ENCODE peak calls at places on chromosomes 11 and 22, in six cellular contexts. L is gastrocnemius medialis, M is upper lobe of left lung, W is Peyer's patch, U is esophagus squamous epithelium, K is A549. E is an unnamed sample.

GRCh38 chr11:120562806-120563425 is 51.4 kb downstream of the GRIK4 start:
- DNase-seq in U (no peak), L (no peak), M (no peak), K (no peak), W (no peak), E (no peak)

GRCh38 chr11:9797300-9797699 is 133.4 kb downstream of the SWAP70 start:
- DNase-seq in U (no peak), K (no peak), M (no peak), L (no peak), W (no peak), E (no peak)

GRCh38 chr11:110199184-110199981 is 97.0 kb downstream of the RDX start:
- DNase-seq in K (no peak), W (no peak), M (peak; percentile 60), L (no peak), U (no peak), E (no peak)

GRCh38 chr22:25110846-25111578 is 88.6 kb upstream of the CRYBB3 start:
- DNase-seq in U (no peak), K (peak; percentile 86), M (peak; percentile 79), L (peak; percentile 85), W (peak; percentile 79), E (peak; percentile 84)

GRCh38 chr11:96338910-96339703 is 3.9 kb downstream of the MAML2 start:
- DNase-seq in M (peak; percentile 70), W (no peak), K (no peak), U (no peak), L (no peak), E (peak; percentile 69)

GRCh38 chr22:27558658-27559371 is 242.7 kb downstream of the MN1 start:
- DNase-seq in U (no peak), L (no peak), W (no peak), M (no peak), K (no peak), E (no peak)

GRCh38 chr11:117185739-117186430 is 7.3 kb downstream of the SIDT2 start:
- DNase-seq in U (no peak), K (no peak), W (no peak), L (peak; percentile 8), M (peak; percentile 19), E (peak; percentile 28)

GRCh38 chr22:42651134-42651533 is 1.9 kb upstream of the CYB5R3 start:
- DNase-seq in U (no peak), L (no peak), M (no peak), K (peak; percentile 49), W (no peak), E (no peak)

GRCh38 chr11:4926607-4927006 is 2.5 kb upstream of the OR51G1 start:
- DNase-seq in U (no peak), M (no peak), K (no peak), L (no peak), W (no peak), E (no peak)

GRCh38 chr11:11000546-11001283 is 142.9 kb upstream of the ZBED5 start:
- DNase-seq in W (no peak), M (no peak), K (no peak), L (no peak), U (no peak), E (no peak)

GRCh38 chr11:67287355-67288197 is 1.5 kb upstream of the ANKRD13D start:
- DNase-seq in L (no peak), W (no peak), M (no peak), K (no peak), U (no peak), E (no peak)

GRCh38 chr22:29427176-29427760 is 11.1 kb upstream of the RFPL1 start:
- DNase-seq in M (no peak), L (no peak), U (no peak), K (no peak), W (no peak), E (no peak)

GRCh38 chr11:86248609-86249008 is 4.1 kb downstream of the EED start:
- DNase-seq in K (no peak), U (no peak), W (no peak), L (no peak), M (no peak), E (no peak)

GRCh38 chr11:33965032-33965431 is 73.2 kb upstream of the LMO2 start:
- DNase-seq in W (no peak), U (no peak), L (no peak), M (no peak), K (no peak), E (no peak)

GRCh38 chr11:125842319-125842948 is 9.3 kb downstream of the PATE4 start:
- DNase-seq in K (no peak), L (no peak), W (no peak), M (no peak), U (no peak), E (no peak)
- TF ChIP-seq CTCF in K (no peak), L (no peak), W (no peak), M (no peak), U (no peak), E (no peak)

GRCh38 chr11:102234779-102235439 is 82.4 kb upstream of the BIRC3 start:
- DNase-seq in M (no peak), L (no peak), U (no peak), W (no peak), K (no peak), E (no peak)

GRCh38 chr11:102230186-102230585 is 87.1 kb upstream of the BIRC3 start:
- DNase-seq in K (no peak), W (no peak), M (no peak), L (no peak), U (no peak), E (no peak)

GRCh38 chr11:102229510-102230119 is 87.7 kb upstream of the BIRC3 start:
- DNase-seq in U (no peak), L (no peak), W (no peak), K (no peak), M (no peak), E (no peak)

GRCh38 chr11:102226702-102227101 is 90.6 kb upstream of the BIRC3 start:
- DNase-seq in K (no peak), W (no peak), U (no peak), M (no peak), L (no peak), E (no peak)

GRCh38 chr11:102230911-102231310 is 86.4 kb upstream of the BIRC3 start:
- DNase-seq in U (no peak), L (no peak), K (no peak), M (no peak), W (no peak), E (no peak)
- H3K4me3 ChIP-seq in U (no peak overlapping the region), L (no peak overlapping the region), K (no peak overlapping the region), M (no peak overlapping the region), W (no peak overlapping the region), E (no peak overlapping the region)

DNA sequence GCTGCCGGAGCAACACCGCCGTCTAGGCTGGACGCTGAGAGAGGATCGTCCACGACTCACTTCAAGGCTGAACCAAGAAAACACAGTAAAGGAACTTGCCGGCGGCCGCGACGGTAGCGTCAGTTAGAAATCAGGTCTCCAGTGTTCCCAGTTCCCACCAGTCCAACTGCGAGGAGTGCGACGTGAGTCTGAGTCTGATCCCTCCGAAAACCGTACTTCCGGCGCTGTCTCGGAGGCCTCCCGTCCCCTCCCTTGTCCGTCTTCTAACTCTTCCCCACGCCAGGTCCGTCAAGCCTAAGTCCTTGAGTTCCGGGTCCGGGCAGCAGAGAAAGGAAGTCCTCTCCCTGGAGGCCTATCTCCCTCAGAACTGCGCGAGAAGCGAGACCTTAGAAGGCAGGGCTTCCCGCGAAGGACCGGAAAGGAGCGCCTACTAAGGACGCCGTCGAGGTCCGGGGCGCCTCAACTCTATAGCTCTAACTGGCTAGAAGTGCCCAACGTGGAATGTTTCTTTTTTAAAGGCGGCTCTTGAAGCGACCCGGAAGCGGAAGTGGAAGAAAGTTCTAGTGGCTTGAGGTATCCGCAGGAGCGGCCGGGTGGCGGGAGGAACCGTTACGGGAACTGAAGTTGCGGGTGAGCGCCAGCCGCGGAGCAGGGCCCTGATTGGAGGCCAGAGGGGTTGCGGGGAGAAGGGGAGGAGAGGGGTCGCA is at the start of the genes BANF1 and EIF1AD:
- DNase-seq in M (peak; percentile 94), L (peak; percentile 92), K (peak; percentile 99), W (peak; percentile 92), U (peak; percentile 88), E (peak; percentile 96)
- TF ChIP-seq POLR2A in M (no peak), L (peak; percentile 75), K (peak; percentile 92), W (peak; percentile 64), U (peak; percentile 20), E (peak; percentile 64)

GRCh38 chr11:130979386-130979972 is 63.2 kb upstream of the SNX19 start:
- DNase-seq in K (peak; percentile 23), L (no peak), W (no peak), M (no peak), U (no peak), E (no peak)
- TF ChIP-seq CTCF in K (peak; percentile 9), L (no peak), W (no peak), M (peak; percentile 23), U (no peak), E (peak; percentile 7)

GRCh38 chr11:111402411-111402810 is 23.3 kb upstream of the POU2AF1 start:
- DNase-seq in K (no peak), U (no peak), L (no peak), M (no peak), W (no peak), E (no peak)
- H3K4me3 ChIP-seq in K (no peak overlapping the region), U (no peak overlapping the region), L (no peak overlapping the region), M (no peak overlapping the region), W (no peak overlapping the region), E (no peak overlapping the region)

E was measured in suprapubic skin.